ENCODE peak calls at places on chromosomes 13 and 19, in ten cellular contexts. I is A673; P is Peyer's patch; M is suprapubic skin; D is adrenal gland; F is GM23338; L is CD8-positive, alpha-beta T cell; A is osteoblast; K is cardiac muscle cell; S is ovary. C is an unnamed sample. For H3K36me3, the result is how much of the 10 kb centered on the place peaks cover.

GRCh38 chr13:19836472-19836871 is 27.0 kb downstream of the ZMYM5 start:
- DNase-seq in I (no peak), P (no peak), M (no peak), D (no peak), F (no peak), L (no peak), A (no peak), K (peak), S (no peak), C (no peak)

GRCh38 chr13:111389621-111390521 is 69.4 kb downstream of the TEX29 start:
- DNase-seq in I (no peak), P (no peak), M (no peak), D (peak), F (no peak), L (no peak), A (no peak), K (no peak), S (no peak), C (no peak)

GRCh38 chr13:73059460-73060250 is 850 bp downstream of the KLF5 start:
- DNase-seq in I (peak), P (no peak), M (peak), D (peak), F (peak), L (peak), A (peak), K (no peak), S (peak), C (no peak)

GRCh38 chr13:99258210-99258860 is at the start of gene GPR18:
- DNase-seq in I (peak), P (peak), M (no peak), D (no peak), F (no peak), L (no peak), A (no peak), K (no peak), S (no peak), C (no peak)

GRCh38 chr19:576768-577438 is 4.5 kb downstream of the BSG start:
- DNase-seq in I (no peak), P (no peak), M (no peak), D (no peak), F (no peak), L (no peak), A (no peak), K (no peak), S (no peak), C (no peak)

GRCh38 chr19:1791879-1792278 is 20.2 kb downstream of the ATP8B3 start:
- DNase-seq in I (no peak), P (no peak), M (no peak), D (no peak), F (no peak), L (no peak), A (no peak), K (no peak), S (no peak), C (no peak)

GRCh38 chr19:51777570-51778460 is 16.8 kb downstream of the FPR2 start:
- DNase-seq in I (peak), P (no peak), M (peak), D (peak), F (peak), L (peak), A (no peak), K (peak), S (peak), C (no peak)

GRCh38 chr13:77351326-77351725 is 24.4 kb upstream of the MYCBP2 start:
- DNase-seq in I (peak), P (no peak), M (no peak), D (no peak), F (no peak), L (no peak), A (no peak), K (no peak), S (no peak), C (no peak)

GRCh38 chr13:31322025-31322424 is 122.2 kb downstream of the B3GLCT start:
- DNase-seq in I (no peak), P (no peak), M (no peak), D (peak), F (no peak), L (no peak), A (no peak), K (peak), S (no peak), C (no peak)

GRCh38 chr19:40908981-40909380 is 26.9 kb upstream of the CYP2A7 start:
- DNase-seq in I (no peak), P (peak), M (no peak), D (peak), F (peak), L (peak), A (no peak), K (no peak), S (peak), C (no peak)

GRCh38 chr19:43560687-43561086 is 14.6 kb downstream of the XRCC1 start:
- DNase-seq in I (no peak), P (no peak), M (no peak), D (no peak), F (peak), L (no peak), A (peak), K (no peak), S (no peak), C (no peak)

GRCh38 chr19:7789447-7789846 is 26.4 kb downstream of the CLEC4M start:
- DNase-seq in I (no peak), P (no peak), M (no peak), D (no peak), F (peak), L (peak), A (no peak), K (no peak), S (no peak), C (no peak)

GRCh38 chr19:43672061-43672679 is 2.2 kb upstream of the PLAUR start:
- DNase-seq in I (no peak), P (no peak), M (no peak), D (no peak), F (peak), L (no peak), A (no peak), K (no peak), S (no peak), C (no peak)

GRCh38 chr19:44072543-44073401 is 813 bp downstream of the ZNF284 start:
- DNase-seq in I (peak), P (no peak), M (no peak), D (no peak), F (peak), L (no peak), A (no peak), K (peak), S (no peak), C (no peak)

GRCh38 chr13:51881296-51881695 is 19.5 kb downstream of the CCDC70 start:
- DNase-seq in I (no peak), P (no peak), M (no peak), D (no peak), F (no peak), L (no peak), A (no peak), K (no peak), S (no peak), C (no peak)

GRCh38 chr13:77516342-77516789 is 19.1 kb upstream of the SCEL start:
- DNase-seq in I (peak), P (no peak), M (no peak), D (no peak), F (peak), L (no peak), A (peak), K (peak), S (no peak), C (no peak)

GRCh38 chr19:8515317-8515716 is 1.4 kb upstream of the ZNF414 start:
- DNase-seq in I (no peak), P (no peak), M (no peak), D (no peak), F (no peak), L (peak), A (peak), K (no peak), S (no peak), C (no peak)

GRCh38 chr19:6038634-6039405 is 60.9 kb upstream of the RANBP3 start:
- DNase-seq in I (no peak), P (no peak), M (peak), D (peak), F (no peak), L (no peak), A (no peak), K (no peak), S (no peak), C (no peak)

GRCh38 chr13:95463516-95463915 is 89.0 kb upstream of the CLDN10 start:
- DNase-seq in I (peak), P (no peak), M (no peak), D (peak), F (no peak), L (no peak), A (no peak), K (peak), S (no peak), C (no peak)

GRCh38 chr13:27621366-27622101 is at the start of gene POLR1D:
- DNase-seq in I (peak), P (peak), M (peak), D (peak), F (peak), L (peak), A (peak), K (peak), S (peak), C (peak)

GRCh38 chr13:110711778-110712070 is 1.8 kb upstream of the ING1 start:
- DNase-seq in I (peak), P (no peak), M (no peak), D (no peak), F (no peak), L (no peak), A (no peak), K (peak), S (no peak), C (no peak)

GRCh38 chr13:114231886-114232285 is 2.8 kb upstream of the CDC16 start:
- DNase-seq in I (no peak), P (no peak), M (no peak), D (no peak), F (no peak), L (no peak), A (no peak), K (no peak), S (no peak), C (no peak)

GRCh38 chr13:110560606-110561334 is 752 bp downstream of the RAB20 start:
- DNase-seq in I (no peak), P (no peak), M (no peak), D (peak), F (peak), L (no peak), A (peak), K (peak), S (no peak), C (no peak)

GRCh38 chr13:27043013-27043412 is 128.6 kb downstream of the USP12 start:
- DNase-seq in I (peak), P (no peak), M (no peak), D (peak), F (peak), L (no peak), A (peak), K (peak), S (no peak), C (no peak)

GRCh38 chr13:91278291-91278690 is 69.2 kb upstream of the MIR17HG start:
- DNase-seq in I (no peak), P (no peak), M (no peak), D (no peak), F (no peak), L (no peak), A (no peak), K (no peak), S (no peak), C (no peak)

GRCh38 chr13:20713751-20714150 is 10.3 kb downstream of the IL17D start:
- DNase-seq in I (peak), P (no peak), M (no peak), D (no peak), F (no peak), L (no peak), A (peak), K (peak), S (no peak), C (no peak)

GRCh38 chr13:51643114-51643881 is 59.0 kb downstream of the WDFY2 start:
- DNase-seq in I (peak), P (no peak), M (no peak), D (no peak), F (peak), L (no peak), A (peak), K (peak), S (no peak), C (peak)

GRCh38 chr13:89375839-89376238 is 1704.7 kb downstream of the SLITRK5 start:
- DNase-seq in I (peak), P (no peak), M (no peak), D (no peak), F (no peak), L (no peak), A (no peak), K (peak), S (no peak), C (no peak)

GRCh38 chr19:35265126-35265995 is 3.4 kb upstream of the USF2 start:
- DNase-seq in I (no peak), P (no peak), M (peak), D (peak), F (no peak), L (no peak), A (peak), K (no peak), S (peak), C (peak)

GRCh38 chr13:64958106-64958505 is 2272.0 kb downstream of the PCDH9 start:
- DNase-seq in I (no peak), P (no peak), M (no peak), D (no peak), F (no peak), L (no peak), A (no peak), K (no peak), S (no peak), C (no peak)

GRCh38 chr19:48571378-48572162 is 19.6 kb downstream of the SULT2B1 start:
- DNase-seq in I (no peak), P (no peak), M (no peak), D (no peak), F (no peak), L (no peak), A (no peak), K (no peak), S (no peak), C (no peak)

GRCh38 chr13:95261956-95262355 is 39.3 kb downstream of the ABCC4 start:
- DNase-seq in I (no peak), P (no peak), M (no peak), D (no peak), F (no peak), L (no peak), A (no peak), K (no peak), S (no peak), C (no peak)

GRCh38 chr13:23433171-23434153 is at the start of gene SACS:
- DNase-seq in I (peak), P (no peak), M (no peak), D (peak), F (peak), L (no peak), A (peak), K (peak), S (no peak), C (no peak)

GRCh38 chr19:46925548-46925950 is 64.8 kb downstream of the ARHGAP35 start:
- DNase-seq in I (no peak), P (no peak), M (no peak), D (no peak), F (no peak), L (no peak), A (no peak), K (no peak), S (no peak), C (peak)

GRCh38 chr19:6232567-6232966 is 47.2 kb downstream of the MLLT1 start:
- DNase-seq in I (no peak), P (no peak), M (peak), D (no peak), F (no peak), L (no peak), A (peak), K (peak), S (no peak), C (no peak)

GRCh38 chr13:113667771-113668490 is 912 bp downstream of the GRK1 start:
- DNase-seq in I (no peak), P (no peak), M (peak), D (no peak), F (no peak), L (no peak), A (peak), K (no peak), S (no peak), C (peak)

GRCh38 chr13:39955560-39955959 is 300.1 kb downstream of the COG6 start:
- DNase-seq in I (no peak), P (no peak), M (no peak), D (no peak), F (no peak), L (no peak), A (no peak), K (no peak), S (no peak), C (no peak)

GRCh38 chr13:70541451-70541850 is 433.2 kb upstream of the KLHL1 start:
- DNase-seq in I (no peak), P (no peak), M (no peak), D (no peak), F (no peak), L (no peak), A (no peak), K (no peak), S (no peak), C (no peak)

GRCh38 chr19:51462276-51462675 is 4.0 kb upstream of the SIGLEC8 start:
- DNase-seq in I (no peak), P (no peak), M (no peak), D (no peak), F (no peak), L (no peak), A (peak), K (no peak), S (no peak), C (no peak)

DNA sequence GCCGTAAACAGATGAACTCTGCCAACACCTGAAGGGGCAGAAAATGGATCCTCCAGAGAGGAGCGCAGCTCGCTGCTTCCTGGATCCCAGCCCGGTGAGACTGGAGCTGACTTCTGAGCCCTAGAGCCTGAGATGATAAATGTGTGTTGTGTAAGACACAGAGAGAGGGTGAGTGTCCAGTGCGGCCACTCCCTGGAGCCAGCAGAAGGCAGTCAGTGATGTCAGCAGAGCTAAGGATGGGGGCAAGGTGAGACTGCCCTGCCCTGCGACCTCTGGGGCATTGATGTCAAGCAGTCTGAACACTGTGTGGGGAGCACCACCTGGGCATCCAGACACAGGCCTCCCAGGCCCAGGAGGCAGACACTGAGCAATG is 9.7 kb upstream of the SLC35E1 start:
- DNase-seq in I (no peak), P (no peak), M (no peak), D (peak), F (no peak), L (no peak), A (peak), K (no peak), S (no peak), C (no peak)
- H3K36me3 ChIP-seq in I (under half), P (under half), M (under half), D (under half), F (under half), L (under half), A (under half), K (under half), S (under half), C (under half)

GRCh38 chr13:102401305-102401704 is 543 bp downstream of the FGF14 start:
- DNase-seq in I (no peak), P (no peak), M (no peak), D (no peak), F (no peak), L (no peak), A (peak), K (no peak), S (no peak), C (no peak)

GRCh38 chr13:102401755-102402154 is at the start of gene FGF14:
- DNase-seq in I (no peak), P (no peak), M (no peak), D (no peak), F (no peak), L (no peak), A (no peak), K (no peak), S (no peak), C (no peak)

GRCh38 chr13:102402292-102402691 is 444 bp upstream of the FGF14 start:
- DNase-seq in I (peak), P (no peak), M (peak), D (peak), F (peak), L (no peak), A (peak), K (peak), S (no peak), C (no peak)

GRCh38 chr13:102400619-102401125 is 1.2 kb downstream of the FGF14 start:
- DNase-seq in I (peak), P (no peak), M (peak), D (peak), F (peak), L (no peak), A (peak), K (no peak), S (no peak), C (no peak)

GRCh38 chr13:102399791-102400618 is 1.8 kb downstream of the FGF14 start:
- DNase-seq in I (peak), P (no peak), M (peak), D (peak), F (peak), L (no peak), A (peak), K (no peak), S (no peak), C (no peak)
- TF ChIP-seq CTCF in I (peak), P (no peak), M (no peak), D (no peak), F (peak), L (peak), A (no peak), K (no peak), S (no peak), C (peak)

DNA sequence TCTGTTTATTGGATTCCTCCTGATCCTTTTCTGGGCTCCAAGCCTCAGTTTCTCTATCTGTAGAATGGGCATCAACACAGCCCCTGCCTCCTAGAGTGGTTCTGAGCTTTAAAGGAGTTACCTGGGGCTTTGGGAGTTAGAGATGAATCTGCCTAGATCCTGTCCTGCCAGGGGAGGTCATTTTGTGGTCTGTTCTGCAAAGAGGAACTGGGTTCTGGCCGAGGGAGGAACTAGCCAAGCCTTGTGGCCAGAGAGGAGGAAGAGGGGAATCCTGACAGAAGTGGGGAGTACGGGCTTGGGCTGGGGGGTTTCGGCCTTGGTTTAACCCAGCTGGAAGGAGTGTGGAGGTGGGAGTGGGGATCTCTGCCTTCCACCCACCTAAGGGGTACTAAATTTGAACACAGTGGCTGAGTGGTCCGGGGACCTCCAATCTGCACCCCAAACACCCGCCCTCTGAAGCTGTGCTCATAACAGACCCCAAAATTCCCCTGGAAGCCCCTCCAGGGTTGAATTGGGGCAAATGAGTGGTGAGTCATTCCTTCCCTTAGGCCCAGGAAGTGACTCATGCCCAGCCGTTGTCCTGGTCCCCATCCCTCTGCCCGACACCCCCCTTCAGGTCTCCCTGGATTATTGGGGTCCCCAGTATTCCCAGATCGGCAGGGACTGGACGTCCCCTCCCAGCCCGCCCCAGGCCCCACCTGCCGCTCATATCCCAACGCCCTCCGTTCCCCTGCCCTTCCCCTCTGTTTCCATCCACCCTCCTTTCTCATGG is 2.8 kb downstream of the ADGRE5 start:
- DNase-seq in I (peak), P (peak), M (peak), D (peak), F (no peak), L (peak), A (peak), K (peak), S (no peak), C (no peak)
- H3K27ac ChIP-seq in I (peak), P (peak), M (peak), D (peak), F (no peak), L (peak), A (peak), K (no peak), S (peak), C (peak)

DNA sequence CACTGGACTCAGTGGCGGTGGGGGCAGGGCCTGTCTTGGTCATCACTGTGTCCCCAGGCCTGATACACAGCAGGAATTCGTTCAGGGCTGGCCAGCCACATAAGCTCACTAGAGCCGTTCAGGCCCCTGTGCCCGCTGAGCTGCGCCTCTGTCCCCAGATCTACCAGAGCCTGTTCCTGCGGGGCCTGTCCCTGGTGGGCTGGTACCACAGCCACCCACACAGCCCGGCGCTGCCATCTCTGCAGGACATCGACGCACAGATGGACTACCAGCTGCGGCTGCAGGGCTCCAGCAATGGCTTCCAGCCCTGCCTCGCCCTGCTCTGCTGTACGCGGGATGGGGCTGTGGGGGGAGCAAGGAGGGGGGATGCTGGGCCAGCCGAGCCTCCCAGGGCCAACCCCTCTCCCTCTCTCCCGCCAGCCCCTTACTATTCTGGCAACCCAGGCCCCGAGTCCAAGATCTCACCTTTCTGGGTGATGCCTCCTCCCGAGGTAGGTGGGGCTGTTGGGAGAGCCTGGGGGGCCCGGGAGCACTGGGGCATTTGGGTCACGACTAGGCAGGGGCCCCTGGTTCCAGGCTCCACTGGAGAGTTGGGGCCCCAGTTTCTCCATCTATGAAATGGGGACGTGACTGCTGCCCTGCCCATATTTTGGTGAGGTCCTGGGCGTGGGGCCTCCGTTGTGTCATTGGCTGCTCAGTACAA is 13.9 kb downstream of the MPND start:
- DNase-seq in I (no peak), P (no peak), M (peak), D (no peak), F (no peak), L (no peak), A (peak), K (no peak), S (no peak), C (peak)
- H3K36me3 ChIP-seq in I (under half), P (under half), M (half or more), D (under half), F (under half), L (under half), A (under half), K (under half), S (under half), C (under half)

GRCh38 chr19:39327990-39328705 is 7.5 kb upstream of the LRFN1 start:
- DNase-seq in I (peak), P (peak), M (peak), D (peak), F (peak), L (peak), A (peak), K (peak), S (peak), C (no peak)
- TF ChIP-seq CTCF in I (peak), P (peak), M (peak), D (peak), F (peak), L (peak), A (peak), K (peak), S (peak), C (peak)